ENCODE peak calls at places on chromosomes 5 and 9, in four cellular contexts. One of them, this sample, is unnamed. For H3K27me3, the result is how much of the 10 kb centered on the place peaks cover.

GRCh38 chr9:127277770-127278169 is 13.2 kb downstream of the GARNL3 start:
- DNase-seq in ovary: no peak
- DNase-seq in transverse colon: no peak
- DNase-seq in SK-N-SH: no peak
- DNase-seq in this sample: no peak

GRCh38 chr5:179127136-179128040 is 67.2 kb downstream of the ZNF354C start:
- DNase-seq in SK-N-SH: no peak
- DNase-seq in transverse colon: no peak
- DNase-seq in ovary: peak
- DNase-seq in this sample: peak

GRCh38 chr9:84668204-84669007 is 1.1 kb upstream of the NTRK2 start:
- DNase-seq in SK-N-SH: peak
- DNase-seq in ovary: peak
- DNase-seq in transverse colon: peak
- DNase-seq in this sample: peak

GRCh38 chr5:121174351-121174750 is 677.3 kb upstream of the FTMT start:
- DNase-seq in transverse colon: no peak
- DNase-seq in ovary: no peak
- DNase-seq in SK-N-SH: no peak
- DNase-seq in this sample: no peak

GRCh38 chr5:9927106-9927505 is 297.0 kb upstream of the TAS2R1 start:
- DNase-seq in SK-N-SH: no peak
- DNase-seq in ovary: no peak
- DNase-seq in transverse colon: no peak
- DNase-seq in this sample: no peak

GRCh38 chr5:91269198-91269597 is 113.9 kb downstream of the ARRDC3 start:
- DNase-seq in ovary: no peak
- DNase-seq in transverse colon: no peak
- DNase-seq in SK-N-SH: no peak
- DNase-seq in this sample: no peak

GRCh38 chr5:180809403-180810209 is 7.0 kb upstream of the MGAT1 start:
- DNase-seq in transverse colon: peak
- DNase-seq in SK-N-SH: peak
- DNase-seq in ovary: peak
- DNase-seq in this sample: peak

GRCh38 chr5:10329808-10330481 is 22.2 kb upstream of the CMBL start:
- DNase-seq in transverse colon: no peak
- DNase-seq in SK-N-SH: peak
- DNase-seq in ovary: peak
- DNase-seq in this sample: peak

GRCh38 chr5:157915638-157916037 is 56.7 kb upstream of the CLINT1 start:
- DNase-seq in transverse colon: peak
- DNase-seq in ovary: peak
- DNase-seq in SK-N-SH: peak
- DNase-seq in this sample: no peak

GRCh38 chr5:127418378-127418777 is 99.1 kb upstream of the PRRC1 start:
- DNase-seq in SK-N-SH: no peak
- DNase-seq in transverse colon: no peak
- DNase-seq in ovary: no peak
- DNase-seq in this sample: no peak

DNA sequence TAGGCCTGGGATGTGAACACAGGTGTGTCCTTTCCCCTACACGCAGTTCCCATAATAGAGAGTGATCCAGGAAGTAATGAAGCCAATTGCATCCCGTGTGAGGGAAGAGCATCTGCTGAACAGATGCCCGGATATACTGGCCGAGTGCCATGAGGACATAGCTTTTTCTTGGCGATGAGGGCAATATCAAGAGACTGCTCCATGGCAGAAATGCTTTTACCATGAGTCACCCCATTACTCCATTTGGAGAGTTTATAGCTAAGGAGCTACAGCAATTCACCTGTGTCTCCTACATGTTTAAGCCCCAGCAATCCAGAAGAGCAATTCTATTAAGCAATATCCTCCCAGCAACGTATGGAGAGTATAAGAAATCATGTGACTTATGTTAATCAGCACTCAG is 222.0 kb upstream of the KLF4 start:
- DNase-seq in transverse colon: peak
- DNase-seq in SK-N-SH: peak
- DNase-seq in ovary: no peak
- DNase-seq in this sample: no peak
- H3K27me3 ChIP-seq in transverse colon: under half
- H3K27me3 ChIP-seq in SK-N-SH: under half
- H3K27me3 ChIP-seq in ovary: under half
- H3K27me3 ChIP-seq in this sample: under half

GRCh38 chr5:124908603-124909451 is 162.4 kb upstream of the ZNF608 start:
- DNase-seq in transverse colon: no peak
- DNase-seq in ovary: no peak
- DNase-seq in SK-N-SH: peak
- DNase-seq in this sample: no peak

GRCh38 chr5:124905756-124906155 is 159.3 kb upstream of the ZNF608 start:
- DNase-seq in transverse colon: no peak
- DNase-seq in SK-N-SH: no peak
- DNase-seq in ovary: no peak
- DNase-seq in this sample: no peak

GRCh38 chr5:124907098-124907644 is 160.7 kb upstream of the ZNF608 start:
- DNase-seq in SK-N-SH: no peak
- DNase-seq in transverse colon: no peak
- DNase-seq in ovary: no peak
- DNase-seq in this sample: no peak

GRCh38 chr5:124905256-124905655 is 158.8 kb upstream of the ZNF608 start:
- DNase-seq in SK-N-SH: no peak
- DNase-seq in ovary: no peak
- DNase-seq in transverse colon: no peak
- DNase-seq in this sample: no peak

DNA sequence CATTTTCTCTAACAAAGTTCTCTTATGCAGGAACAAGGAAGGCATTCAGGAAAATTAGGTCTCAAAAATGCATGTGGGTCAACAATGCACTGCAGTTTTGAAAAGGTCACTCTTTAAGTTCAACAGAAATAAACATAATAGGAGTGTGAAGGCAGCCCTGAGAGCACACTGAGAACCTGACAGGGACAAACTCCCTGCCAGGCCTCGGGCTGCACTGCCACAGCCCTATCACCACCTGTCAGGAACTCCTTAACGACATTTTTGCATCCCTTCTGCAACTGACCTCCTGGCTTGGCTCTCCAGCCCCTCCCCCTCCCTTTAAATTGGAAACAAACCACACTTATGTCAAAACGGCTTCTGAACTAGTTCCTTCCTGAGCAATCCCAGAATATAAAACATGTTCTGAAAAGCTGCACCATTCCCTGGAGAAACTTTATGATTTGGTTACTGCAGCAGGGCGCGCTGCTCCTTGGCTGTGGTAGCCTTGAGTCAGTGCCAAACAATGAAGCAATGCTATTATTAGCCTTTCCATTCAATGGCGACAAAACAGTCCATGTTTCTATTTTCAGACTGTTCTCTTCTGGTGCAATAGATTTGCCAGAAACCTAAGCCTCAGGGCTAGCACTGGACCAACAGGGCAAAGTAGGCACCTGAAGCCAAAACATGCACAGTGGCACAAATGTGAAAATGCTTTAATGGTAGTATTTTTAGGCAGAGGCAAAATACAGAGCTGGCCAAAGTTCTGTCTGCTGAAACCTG is 160.1 kb upstream of the ZNF608 start:
- DNase-seq in ovary: peak
- DNase-seq in transverse colon: peak
- DNase-seq in SK-N-SH: peak
- DNase-seq in this sample: peak
- TF ChIP-seq EP300 in ovary: no peak
- TF ChIP-seq EP300 in transverse colon: no peak
- TF ChIP-seq EP300 in SK-N-SH: peak
- TF ChIP-seq EP300 in this sample: no peak

DNA sequence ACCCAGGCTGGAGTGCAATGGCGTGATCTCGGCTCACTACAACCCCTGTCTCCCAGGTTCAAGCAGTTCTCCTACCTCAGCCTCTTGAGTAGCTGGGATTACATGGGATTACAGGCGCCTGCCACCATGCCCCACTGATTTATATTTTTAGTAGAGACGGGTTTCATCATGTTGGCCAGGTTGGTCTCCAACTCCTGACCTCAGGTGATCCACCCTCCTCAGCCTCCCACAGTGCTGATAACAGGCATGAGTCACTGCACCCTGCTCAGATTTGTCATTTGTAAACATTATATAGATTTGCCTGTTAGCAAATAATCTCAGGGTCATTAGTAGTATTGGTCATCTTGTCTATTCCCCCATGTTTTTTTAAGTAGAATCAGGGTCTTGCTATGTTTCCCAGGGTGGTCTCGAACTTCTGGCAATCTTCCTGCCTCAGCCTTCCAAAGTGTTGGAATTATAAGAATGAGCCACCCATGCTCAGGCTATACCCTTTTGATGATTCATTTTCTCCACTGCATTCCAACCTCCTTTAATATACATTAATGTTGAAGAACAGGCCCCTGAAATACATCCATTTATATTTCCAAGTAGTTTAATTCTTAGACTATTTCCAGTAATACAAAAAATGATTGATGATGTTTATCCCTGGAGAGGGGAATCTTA is 17.3 kb downstream of the CENPH start:
- DNase-seq in transverse colon: no peak
- DNase-seq in ovary: no peak
- DNase-seq in SK-N-SH: no peak
- DNase-seq in this sample: no peak
- H3K27me3 ChIP-seq in transverse colon: under half
- H3K27me3 ChIP-seq in ovary: under half
- H3K27me3 ChIP-seq in SK-N-SH: under half
- H3K27me3 ChIP-seq in this sample: under half

GRCh38 chr5:109656829-109657228 is 32.9 kb upstream of the MAN2A1 start:
- DNase-seq in transverse colon: peak
- DNase-seq in SK-N-SH: no peak
- DNase-seq in ovary: no peak
- DNase-seq in this sample: no peak
- TF ChIP-seq EP300 in transverse colon: no peak
- TF ChIP-seq EP300 in SK-N-SH: no peak
- TF ChIP-seq EP300 in ovary: no peak
- TF ChIP-seq EP300 in this sample: no peak

GRCh38 chr9:134103391-134103998 is 32.4 kb upstream of the WDR5 start:
- DNase-seq in transverse colon: no peak
- DNase-seq in ovary: no peak
- DNase-seq in SK-N-SH: no peak
- DNase-seq in this sample: no peak
- H3K27me3 ChIP-seq in transverse colon: under half
- H3K27me3 ChIP-seq in ovary: under half
- H3K27me3 ChIP-seq in SK-N-SH: under half
- H3K27me3 ChIP-seq in this sample: under half

GRCh38 chr5:118597448-118597847 is 390.9 kb downstream of the DTWD2 start:
- DNase-seq in ovary: no peak
- DNase-seq in SK-N-SH: no peak
- DNase-seq in transverse colon: no peak
- DNase-seq in this sample: no peak
- TF ChIP-seq EP300 in ovary: no peak
- TF ChIP-seq EP300 in SK-N-SH: no peak
- TF ChIP-seq EP300 in transverse colon: no peak
- TF ChIP-seq EP300 in this sample: no peak

GRCh38 chr5:115170924-115171510 is 1.3 kb upstream of the TRIM36 start:
- DNase-seq in SK-N-SH: no peak
- DNase-seq in ovary: no peak
- DNase-seq in transverse colon: no peak
- DNase-seq in this sample: no peak
- H3K27me3 ChIP-seq in SK-N-SH: half or more
- H3K27me3 ChIP-seq in ovary: under half
- H3K27me3 ChIP-seq in transverse colon: under half
- H3K27me3 ChIP-seq in this sample: under half

DNA sequence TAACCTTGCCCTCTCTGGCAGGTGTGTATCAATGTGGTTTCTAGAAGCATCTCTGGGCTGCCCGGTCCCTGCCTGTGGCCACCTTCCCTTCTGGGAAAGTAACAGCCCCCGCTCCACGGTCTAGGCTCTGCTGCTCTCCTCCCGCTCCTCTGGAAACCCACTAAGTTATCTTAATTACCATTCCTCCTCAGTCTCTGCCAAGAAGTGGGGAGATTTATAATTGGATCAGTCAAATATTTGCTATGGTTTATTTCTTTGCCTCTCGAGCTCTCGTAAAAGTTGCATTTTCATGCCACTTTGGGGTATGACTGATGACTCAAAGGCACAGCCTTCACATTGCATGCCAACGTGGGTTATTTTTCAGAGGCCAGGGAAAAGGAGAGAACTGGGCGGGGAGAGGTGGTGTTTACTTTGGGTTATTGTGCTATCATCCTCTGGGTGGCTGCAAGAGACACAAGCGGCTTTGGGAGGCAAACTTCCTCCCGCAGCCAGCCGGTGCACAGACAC is 205.3 kb upstream of the WWC1 start:
- DNase-seq in ovary: no peak
- DNase-seq in SK-N-SH: no peak
- DNase-seq in transverse colon: peak
- DNase-seq in this sample: no peak
- TF ChIP-seq EP300 in ovary: no peak
- TF ChIP-seq EP300 in SK-N-SH: no peak
- TF ChIP-seq EP300 in transverse colon: peak
- TF ChIP-seq EP300 in this sample: no peak

GRCh38 chr5:76952795-76953536 is at the start of gene CRHBP:
- DNase-seq in transverse colon: no peak
- DNase-seq in ovary: no peak
- DNase-seq in SK-N-SH: peak
- DNase-seq in this sample: no peak

GRCh38 chr5:76958976-76959767 is 6.3 kb downstream of the CRHBP start:
- DNase-seq in ovary: no peak
- DNase-seq in transverse colon: no peak
- DNase-seq in SK-N-SH: no peak
- DNase-seq in this sample: no peak

GRCh38 chr5:76953551-76954382 is 922 bp downstream of the CRHBP start:
- DNase-seq in ovary: no peak
- DNase-seq in transverse colon: no peak
- DNase-seq in SK-N-SH: peak
- DNase-seq in this sample: peak

GRCh38 chr5:76956033-76956432 is 3.2 kb downstream of the CRHBP start:
- DNase-seq in SK-N-SH: no peak
- DNase-seq in ovary: no peak
- DNase-seq in transverse colon: no peak
- DNase-seq in this sample: no peak

GRCh38 chr5:76954383-76954763 is 1.5 kb downstream of the CRHBP start:
- DNase-seq in transverse colon: no peak
- DNase-seq in SK-N-SH: peak
- DNase-seq in ovary: no peak
- DNase-seq in this sample: no peak
- H3K27me3 ChIP-seq in transverse colon: under half
- H3K27me3 ChIP-seq in SK-N-SH: under half
- H3K27me3 ChIP-seq in ovary: under half
- H3K27me3 ChIP-seq in this sample: under half